ENCODE peak calls at places on chromosome 12, in four cellular contexts. One of them, this sample, is unnamed.

GRCh38 chr12:69484428-69484827 is 14.2 kb downstream of the FRS2 start:
- DNase-seq in GF-D8: no peak
- DNase-seq in Ammon's horn: no peak
- DNase-seq in NCI-H524: peak
- DNase-seq in this sample: no peak

GRCh38 chr12:93122089-93122488 is 193.0 kb upstream of the EEA1 start:
- DNase-seq in NCI-H524: no peak
- DNase-seq in GF-D8: no peak
- DNase-seq in Ammon's horn: no peak
- DNase-seq in this sample: no peak

GRCh38 chr12:2501464-2502181 is 293.1 kb upstream of the FKBP4 start:
- DNase-seq in NCI-H524: no peak
- DNase-seq in Ammon's horn: peak
- DNase-seq in GF-D8: peak
- DNase-seq in this sample: no peak

GRCh38 chr12:75323663-75324062 is 6.5 kb downstream of the CAPS2 start:
- DNase-seq in NCI-H524: no peak
- DNase-seq in GF-D8: no peak
- DNase-seq in Ammon's horn: no peak
- DNase-seq in this sample: no peak

GRCh38 chr12:120534703-120535655 is 823 bp downstream of the RNF10 start:
- DNase-seq in NCI-H524: peak
- DNase-seq in GF-D8: no peak
- DNase-seq in Ammon's horn: no peak
- DNase-seq in this sample: peak

GRCh38 chr12:6370994-6371754 is 4.2 kb downstream of the SCNN1A start:
- DNase-seq in Ammon's horn: no peak
- DNase-seq in GF-D8: no peak
- DNase-seq in NCI-H524: no peak
- DNase-seq in this sample: no peak

GRCh38 chr12:93982847-93983315 is 165.5 kb upstream of the PLXNC1 start:
- DNase-seq in Ammon's horn: no peak
- DNase-seq in GF-D8: no peak
- DNase-seq in NCI-H524: peak
- DNase-seq in this sample: no peak

GRCh38 chr12:14366211-14366762 is 805 bp downstream of the ATF7IP start:
- DNase-seq in NCI-H524: peak
- DNase-seq in Ammon's horn: no peak
- DNase-seq in GF-D8: no peak
- DNase-seq in this sample: no peak

GRCh38 chr12:509494-509893 is 49.8 kb downstream of the B4GALNT3 start:
- DNase-seq in GF-D8: no peak
- DNase-seq in NCI-H524: no peak
- DNase-seq in Ammon's horn: no peak
- DNase-seq in this sample: no peak

GRCh38 chr12:54933381-54933780 is 51.2 kb downstream of the TESPA1 start:
- DNase-seq in NCI-H524: no peak
- DNase-seq in Ammon's horn: no peak
- DNase-seq in GF-D8: no peak
- DNase-seq in this sample: peak

GRCh38 chr12:69240625-69240984 is 1.2 kb downstream of the CPSF6 start:
- DNase-seq in Ammon's horn: peak
- DNase-seq in GF-D8: no peak
- DNase-seq in NCI-H524: peak
- DNase-seq in this sample: peak

GRCh38 chr12:70692681-70693288 is 55.6 kb upstream of the PTPRB start:
- DNase-seq in Ammon's horn: no peak
- DNase-seq in NCI-H524: peak
- DNase-seq in GF-D8: no peak
- DNase-seq in this sample: no peak

GRCh38 chr12:2214411-2214810 is 161.6 kb downstream of the CACNA1C start:
- DNase-seq in Ammon's horn: no peak
- DNase-seq in NCI-H524: no peak
- DNase-seq in GF-D8: no peak
- DNase-seq in this sample: no peak

GRCh38 chr12:575948-576612 is 87.2 kb downstream of the NINJ2 start:
- DNase-seq in NCI-H524: peak
- DNase-seq in GF-D8: peak
- DNase-seq in Ammon's horn: peak
- DNase-seq in this sample: peak

GRCh38 chr12:48788852-48789775 is at the start of gene ADCY6:
- DNase-seq in NCI-H524: peak
- DNase-seq in GF-D8: no peak
- DNase-seq in Ammon's horn: peak
- DNase-seq in this sample: no peak

GRCh38 chr12:124057691-124058090 is 84.7 kb downstream of the ZNF664 start:
- DNase-seq in Ammon's horn: no peak
- DNase-seq in NCI-H524: peak
- DNase-seq in GF-D8: no peak
- DNase-seq in this sample: no peak

GRCh38 chr12:6461401-6462233 is 8.9 kb downstream of the VAMP1 start:
- DNase-seq in NCI-H524: no peak
- DNase-seq in GF-D8: peak
- DNase-seq in Ammon's horn: peak
- DNase-seq in this sample: peak

GRCh38 chr12:226401-226800 is 12.4 kb upstream of the SLC6A12 start:
- DNase-seq in GF-D8: no peak
- DNase-seq in Ammon's horn: no peak
- DNase-seq in NCI-H524: no peak
- DNase-seq in this sample: no peak

GRCh38 chr12:130563322-130563721 is 152.8 kb downstream of the RIMBP2 start:
- DNase-seq in GF-D8: no peak
- DNase-seq in Ammon's horn: no peak
- DNase-seq in NCI-H524: no peak
- DNase-seq in this sample: no peak

This sample was measured in activated naive CD4-positive, alpha-beta T cell treated with Interleukin-2 at 50 U/mL for 16 hours.